ENCODE peak calls at places on chromosomes 7 and 10, in six cellular contexts. One of them, this sample, is unnamed.

GRCh38 chr10:132972149-132972985 is 30.0 kb upstream of the CFAP46 start:
- DNase-seq in MM.1S: no peak
- DNase-seq in left ventricle myocardium inferior: peak
- DNase-seq in RWPE1: no peak
- DNase-seq in CD4-positive, alpha-beta T cell: no peak
- DNase-seq in Calu3: no peak
- DNase-seq in this sample: no peak

GRCh38 chr7:95335093-95335492 is 10.8 kb upstream of the PON1 start:
- DNase-seq in MM.1S: no peak
- DNase-seq in left ventricle myocardium inferior: no peak
- DNase-seq in RWPE1: no peak
- DNase-seq in CD4-positive, alpha-beta T cell: no peak
- DNase-seq in Calu3: no peak
- DNase-seq in this sample: peak

GRCh38 chr10:125159932-125160855 is at the start of gene CTBP2:
- DNase-seq in MM.1S: no peak
- DNase-seq in left ventricle myocardium inferior: peak
- DNase-seq in RWPE1: no peak
- DNase-seq in CD4-positive, alpha-beta T cell: peak
- DNase-seq in Calu3: peak
- DNase-seq in this sample: peak

GRCh38 chr7:91193141-91193540 is 71.1 kb upstream of the FZD1 start:
- DNase-seq in MM.1S: no peak
- DNase-seq in left ventricle myocardium inferior: no peak
- DNase-seq in RWPE1: no peak
- DNase-seq in CD4-positive, alpha-beta T cell: no peak
- DNase-seq in Calu3: no peak
- DNase-seq in this sample: no peak

GRCh38 chr10:111109506-111110242 is 32.8 kb downstream of the ADRA2A start:
- DNase-seq in MM.1S: no peak
- DNase-seq in left ventricle myocardium inferior: no peak
- DNase-seq in RWPE1: no peak
- DNase-seq in CD4-positive, alpha-beta T cell: no peak
- DNase-seq in Calu3: no peak
- DNase-seq in this sample: no peak

GRCh38 chr7:36021367-36021766 is 131.7 kb upstream of the EEPD1 start:
- DNase-seq in MM.1S: peak
- DNase-seq in left ventricle myocardium inferior: no peak
- DNase-seq in RWPE1: no peak
- DNase-seq in CD4-positive, alpha-beta T cell: no peak
- DNase-seq in Calu3: peak
- DNase-seq in this sample: peak

GRCh38 chr7:142590077-142590476 is 159.2 kb upstream of the PRSS1 start:
- DNase-seq in MM.1S: no peak
- DNase-seq in left ventricle myocardium inferior: no peak
- DNase-seq in RWPE1: no peak
- DNase-seq in CD4-positive, alpha-beta T cell: no peak
- DNase-seq in Calu3: no peak
- DNase-seq in this sample: no peak

GRCh38 chr10:61836233-61836887 is 65.1 kb upstream of the ARID5B start:
- DNase-seq in MM.1S: no peak
- DNase-seq in left ventricle myocardium inferior: no peak
- DNase-seq in RWPE1: no peak
- DNase-seq in CD4-positive, alpha-beta T cell: no peak
- DNase-seq in Calu3: no peak
- DNase-seq in this sample: no peak

GRCh38 chr7:117470777-117471176 is 9.0 kb upstream of the CFTR start:
- DNase-seq in MM.1S: peak
- DNase-seq in left ventricle myocardium inferior: peak
- DNase-seq in RWPE1: no peak
- DNase-seq in CD4-positive, alpha-beta T cell: no peak
- DNase-seq in Calu3: no peak
- DNase-seq in this sample: no peak

GRCh38 chr10:101867931-101868330 is 24.3 kb upstream of the KCNIP2 start:
- DNase-seq in MM.1S: no peak
- DNase-seq in left ventricle myocardium inferior: no peak
- DNase-seq in RWPE1: no peak
- DNase-seq in CD4-positive, alpha-beta T cell: no peak
- DNase-seq in Calu3: no peak
- DNase-seq in this sample: no peak

GRCh38 chr10:36026081-36026480 is 384.0 kb upstream of the FZD8 start:
- DNase-seq in MM.1S: no peak
- DNase-seq in left ventricle myocardium inferior: no peak
- DNase-seq in RWPE1: no peak
- DNase-seq in CD4-positive, alpha-beta T cell: no peak
- DNase-seq in Calu3: no peak
- DNase-seq in this sample: no peak

GRCh38 chr7:111025013-111025412 is 65.9 kb upstream of the LRRN3 start:
- DNase-seq in MM.1S: peak
- DNase-seq in left ventricle myocardium inferior: no peak
- DNase-seq in RWPE1: no peak
- DNase-seq in CD4-positive, alpha-beta T cell: no peak
- DNase-seq in Calu3: no peak
- DNase-seq in this sample: no peak

GRCh38 chr7:87339373-87339897 is 6.0 kb upstream of the CROT start:
- DNase-seq in MM.1S: no peak
- DNase-seq in left ventricle myocardium inferior: no peak
- DNase-seq in RWPE1: no peak
- DNase-seq in CD4-positive, alpha-beta T cell: no peak
- DNase-seq in Calu3: no peak
- DNase-seq in this sample: no peak

GRCh38 chr10:58409956-58410610 is 24.9 kb downstream of the TFAM start:
- DNase-seq in MM.1S: no peak
- DNase-seq in left ventricle myocardium inferior: no peak
- DNase-seq in RWPE1: no peak
- DNase-seq in CD4-positive, alpha-beta T cell: no peak
- DNase-seq in Calu3: no peak
- DNase-seq in this sample: no peak

GRCh38 chr10:58414270-58415041 is 29.2 kb downstream of the TFAM start:
- DNase-seq in MM.1S: peak
- DNase-seq in left ventricle myocardium inferior: no peak
- DNase-seq in RWPE1: peak
- DNase-seq in CD4-positive, alpha-beta T cell: no peak
- DNase-seq in Calu3: peak
- DNase-seq in this sample: peak

GRCh38 chr10:58415757-58416156 is 30.5 kb downstream of the TFAM start:
- DNase-seq in MM.1S: no peak
- DNase-seq in left ventricle myocardium inferior: no peak
- DNase-seq in RWPE1: no peak
- DNase-seq in CD4-positive, alpha-beta T cell: no peak
- DNase-seq in Calu3: no peak
- DNase-seq in this sample: no peak

DNA sequence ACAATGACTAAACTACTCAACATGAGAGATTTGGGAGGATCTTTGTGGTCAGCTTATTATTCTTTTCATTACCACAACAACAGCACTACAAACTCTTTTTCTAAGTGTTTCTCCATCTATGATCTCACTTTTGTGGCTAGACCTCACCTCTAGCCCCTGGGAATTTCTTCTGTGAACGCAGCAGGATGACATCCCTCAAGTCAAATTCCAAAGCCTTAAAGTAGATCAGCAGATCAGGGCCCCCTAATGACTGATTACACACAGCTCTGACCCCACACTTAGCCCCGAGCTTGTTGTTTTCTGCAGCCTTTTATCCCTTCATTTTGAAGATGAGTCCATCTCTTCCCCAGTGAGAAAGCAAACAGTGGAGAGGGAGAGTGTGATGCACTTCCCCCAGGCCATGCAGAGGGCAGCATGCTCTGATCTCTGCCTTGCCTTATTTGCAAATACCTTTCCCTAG is 27.3 kb downstream of the TFAM start:
- DNase-seq in MM.1S: no peak
- DNase-seq in left ventricle myocardium inferior: no peak
- DNase-seq in RWPE1: no peak
- DNase-seq in CD4-positive, alpha-beta T cell: no peak
- DNase-seq in Calu3: no peak
- DNase-seq in this sample: peak
- TF ChIP-seq CTCF in MM.1S: no peak
- TF ChIP-seq CTCF in left ventricle myocardium inferior: no peak
- TF ChIP-seq CTCF in RWPE1: no peak
- TF ChIP-seq CTCF in CD4-positive, alpha-beta T cell: no peak
- TF ChIP-seq CTCF in Calu3: no peak
- TF ChIP-seq CTCF in this sample: no peak

DNA sequence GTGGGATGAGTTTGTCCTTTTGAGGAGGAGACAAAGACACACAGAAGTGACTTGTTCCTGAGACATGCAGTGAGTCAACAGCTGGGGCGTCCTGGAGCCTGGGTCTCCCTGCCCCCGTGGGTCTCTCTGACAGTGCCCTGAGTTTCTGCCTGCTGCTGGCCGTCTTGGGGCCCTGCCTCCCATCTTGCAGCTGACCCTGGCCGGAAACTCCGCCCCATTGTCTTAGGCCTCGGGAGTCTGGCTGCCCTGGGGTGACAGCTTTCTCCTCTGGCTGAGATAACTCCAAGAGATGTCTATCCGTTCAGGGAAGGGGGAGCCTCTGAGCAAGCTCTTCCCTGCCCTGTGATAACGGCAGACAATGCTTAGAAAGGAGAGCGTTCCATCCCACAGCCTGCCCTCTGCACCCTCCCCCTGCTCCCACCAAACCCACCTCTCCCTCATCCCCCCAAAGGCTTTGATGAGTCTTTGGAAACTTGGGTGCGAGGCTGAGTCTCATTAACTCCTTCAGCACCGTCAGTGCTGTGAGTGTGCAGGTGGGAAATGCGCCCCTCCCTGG is 69.5 kb upstream of the PODXL start:
- DNase-seq in MM.1S: no peak
- DNase-seq in left ventricle myocardium inferior: peak
- DNase-seq in RWPE1: peak
- DNase-seq in CD4-positive, alpha-beta T cell: no peak
- DNase-seq in Calu3: peak
- DNase-seq in this sample: peak
- TF ChIP-seq CTCF in MM.1S: no peak
- TF ChIP-seq CTCF in left ventricle myocardium inferior: no peak
- TF ChIP-seq CTCF in RWPE1: no peak
- TF ChIP-seq CTCF in CD4-positive, alpha-beta T cell: no peak
- TF ChIP-seq CTCF in Calu3: no peak
- TF ChIP-seq CTCF in this sample: no peak

GRCh38 chr7:15555385-15555859 is 6.4 kb downstream of the AGMO start:
- DNase-seq in MM.1S: no peak
- DNase-seq in left ventricle myocardium inferior: no peak
- DNase-seq in RWPE1: no peak
- DNase-seq in CD4-positive, alpha-beta T cell: no peak
- DNase-seq in Calu3: no peak
- DNase-seq in this sample: no peak
- TF ChIP-seq CTCF in MM.1S: no peak
- TF ChIP-seq CTCF in left ventricle myocardium inferior: peak
- TF ChIP-seq CTCF in RWPE1: no peak
- TF ChIP-seq CTCF in CD4-positive, alpha-beta T cell: no peak
- TF ChIP-seq CTCF in Calu3: no peak
- TF ChIP-seq CTCF in this sample: no peak

GRCh38 chr7:127413962-127414361 is 21.5 kb upstream of the ZNF800 start:
- DNase-seq in MM.1S: peak
- DNase-seq in left ventricle myocardium inferior: no peak
- DNase-seq in RWPE1: no peak
- DNase-seq in CD4-positive, alpha-beta T cell: no peak
- DNase-seq in Calu3: no peak
- DNase-seq in this sample: no peak
- TF ChIP-seq CTCF in MM.1S: no peak
- TF ChIP-seq CTCF in left ventricle myocardium inferior: no peak
- TF ChIP-seq CTCF in RWPE1: no peak
- TF ChIP-seq CTCF in CD4-positive, alpha-beta T cell: no peak
- TF ChIP-seq CTCF in Calu3: no peak
- TF ChIP-seq CTCF in this sample: no peak

GRCh38 chr7:1449951-1450350 is 9.3 kb downstream of the MICALL2 start:
- DNase-seq in MM.1S: no peak
- DNase-seq in left ventricle myocardium inferior: no peak
- DNase-seq in RWPE1: no peak
- DNase-seq in CD4-positive, alpha-beta T cell: no peak
- DNase-seq in Calu3: no peak
- DNase-seq in this sample: no peak

GRCh38 chr7:1449501-1449900 is 9.8 kb downstream of the MICALL2 start:
- DNase-seq in MM.1S: no peak
- DNase-seq in left ventricle myocardium inferior: no peak
- DNase-seq in RWPE1: no peak
- DNase-seq in CD4-positive, alpha-beta T cell: no peak
- DNase-seq in Calu3: no peak
- DNase-seq in this sample: no peak

GRCh38 chr7:1447551-1448244 is 11.6 kb downstream of the MICALL2 start:
- DNase-seq in MM.1S: no peak
- DNase-seq in left ventricle myocardium inferior: no peak
- DNase-seq in RWPE1: no peak
- DNase-seq in CD4-positive, alpha-beta T cell: no peak
- DNase-seq in Calu3: no peak
- DNase-seq in this sample: no peak

GRCh38 chr7:1450431-1450830 is 8.8 kb downstream of the MICALL2 start:
- DNase-seq in MM.1S: no peak
- DNase-seq in left ventricle myocardium inferior: no peak
- DNase-seq in RWPE1: no peak
- DNase-seq in CD4-positive, alpha-beta T cell: no peak
- DNase-seq in Calu3: no peak
- DNase-seq in this sample: no peak

DNA sequence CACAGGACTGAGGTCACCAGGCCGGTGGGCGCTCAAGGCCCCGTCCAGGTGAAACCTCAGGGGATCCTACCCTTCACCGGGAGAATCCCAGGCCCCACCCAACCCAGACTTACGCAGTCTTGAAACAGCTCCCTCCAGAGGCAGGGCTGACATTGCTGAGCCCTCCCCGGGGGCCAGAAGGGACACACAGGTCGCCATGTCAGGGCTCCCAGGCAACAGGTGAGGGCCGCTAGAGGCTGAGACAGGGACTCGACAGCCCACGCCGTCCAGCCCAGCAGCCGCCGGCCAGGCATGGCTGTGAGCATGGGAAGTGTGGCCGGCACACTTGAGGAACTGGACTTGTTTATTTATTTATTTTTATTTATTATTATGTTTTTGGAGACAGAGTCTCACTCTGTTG is 10.3 kb downstream of the MICALL2 start:
- DNase-seq in MM.1S: no peak
- DNase-seq in left ventricle myocardium inferior: no peak
- DNase-seq in RWPE1: no peak
- DNase-seq in CD4-positive, alpha-beta T cell: no peak
- DNase-seq in Calu3: no peak
- DNase-seq in this sample: no peak
- TF ChIP-seq CTCF in MM.1S: no peak
- TF ChIP-seq CTCF in left ventricle myocardium inferior: no peak
- TF ChIP-seq CTCF in RWPE1: no peak
- TF ChIP-seq CTCF in CD4-positive, alpha-beta T cell: no peak
- TF ChIP-seq CTCF in Calu3: no peak
- TF ChIP-seq CTCF in this sample: no peak

This sample was measured in MCF 10A.